ENCODE peak calls at places on chromosomes 5 and 9, in ten cellular contexts. M is RWPE1, X is neural crest cell, Q is Peyer's patch, P is upper lobe of right lung, C is fibroblast of lung, D is NCI-H146, S is NCI-H1092 treated with DMSO at 0.1 percent for 48 hours, V is HEK293T, G is head of caudate nucleus. J is an unnamed sample.

GRCh38 chr9:119004618-119004990 is 364.6 kb downstream of the BRINP1 start:
- DNase-seq in Q (no peak), M (no peak), V (no peak), S (no peak), D (no peak), C (peak; percentile 90), X (no peak), P (no peak), G (no peak), J (no peak)

GRCh38 chr9:130220351-130220750 is 45.2 kb upstream of the HMCN2 start:
- DNase-seq in P (no peak), X (no peak), Q (no peak), D (no peak), G (no peak), C (peak; percentile 34), V (peak; percentile 39), S (no peak), M (no peak), J (no peak)

GRCh38 chr5:5598547-5599113 is 176.2 kb downstream of the ICE1 start:
- DNase-seq in M (peak; percentile 29), C (no peak), V (no peak), G (no peak), Q (no peak), P (no peak), X (no peak), S (no peak), D (no peak), J (no peak)

GRCh38 chr5:52620315-52620714 is 167.4 kb upstream of the ITGA1 start:
- DNase-seq in M (no peak), G (no peak), V (no peak), X (no peak), S (no peak), Q (no peak), P (no peak), C (no peak), D (no peak), J (no peak)

GRCh38 chr5:172114875-172115422 is 73.1 kb downstream of the STK10 start:
- DNase-seq in M (no peak), S (no peak), Q (no peak), P (peak; percentile 86), X (no peak), D (no peak), G (no peak), C (no peak), V (no peak), J (no peak)

GRCh38 chr9:81825831-81826540 is 102.2 kb upstream of the SPATA31D4 start:
- DNase-seq in M (peak; percentile 70), Q (no peak), S (no peak), X (no peak), C (peak; percentile 81), G (no peak), D (no peak), P (no peak), V (no peak), J (no peak)

GRCh38 chr9:123375725-123376132 is 19.7 kb downstream of the CRB2 start:
- DNase-seq in V (peak; percentile 23), P (no peak), M (peak; percentile 36), X (no peak), Q (peak; percentile 77), D (no peak), C (peak; percentile 29), G (no peak), S (no peak), J (peak; percentile 86)

GRCh38 chr5:88954511-88954910 is 71.5 kb upstream of the MEF2C start:
- DNase-seq in M (no peak), G (no peak), Q (no peak), S (no peak), X (no peak), V (no peak), C (peak; percentile 45), P (no peak), D (no peak), J (no peak)

GRCh38 chr5:138192826-138193225 is 13.9 kb downstream of the KIF20A start:
- DNase-seq in S (no peak), V (no peak), G (no peak), M (no peak), X (no peak), Q (no peak), D (no peak), C (no peak), P (no peak), J (no peak)

GRCh38 chr5:127814225-127814973 is 111.2 kb downstream of the CCDC192 start:
- DNase-seq in P (no peak), Q (no peak), D (no peak), V (no peak), S (no peak), C (peak; percentile 14), M (no peak), G (no peak), X (no peak), J (no peak)

GRCh38 chr9:135415586-135415985 is 64.0 kb upstream of the PPP1R26 start:
- DNase-seq in V (no peak), Q (no peak), S (no peak), P (no peak), M (no peak), X (no peak), C (no peak), G (no peak), D (no peak), J (no peak)